ENCODE peak calls at places on chromosomes 3 and 15, in nine cellular contexts. E, A, W, Z, Y, V, R, L and G are unnamed samples.

GRCh38 chr3:58170376-58170775 is 40.4 kb downstream of the DNASE1L3 start:
- DNase-seq in E (no peak), L (no peak), R (no peak), Z (no peak), A (no peak), Y (no peak), W (no peak), V (no peak), G (no peak)

GRCh38 chr3:196537319-196537984 is 22.3 kb upstream of the SMCO1 start:
- DNase-seq in W (peak; percentile 36), R (peak; percentile 50), Y (peak; percentile 83), A (no peak), V (no peak), Z (no peak), E (peak; percentile 48), L (no peak), G (no peak)

GRCh38 chr15:89090791-89091666 is 2.8 kb downstream of the ABHD2 start:
- DNase-seq in W (peak; percentile 80), E (peak; percentile 29), V (peak; percentile 59), R (peak; percentile 91), L (peak; percentile 43), Z (peak; percentile 82), A (peak; percentile 65), Y (no peak), G (peak; percentile 92)

GRCh38 chr15:69154684-69155083 is 5.8 kb upstream of the GLCE start:
- DNase-seq in R (peak; percentile 85), A (no peak), V (peak; percentile 10), E (no peak), L (peak; percentile 65), Y (no peak), Z (no peak), W (peak; percentile 71), G (no peak)

GRCh38 chr3:66709464-66710058 is 208.7 kb upstream of the LRIG1 start:
- DNase-seq in A (no peak), V (no peak), E (no peak), L (no peak), W (no peak), R (no peak), Z (no peak), Y (peak; percentile 28), G (no peak)

GRCh38 chr3:11136871-11137626 is 17.2 kb upstream of the HRH1 start:
- DNase-seq in A (peak; percentile 95), W (peak; percentile 100), E (no peak), Z (peak; percentile 73), R (peak; percentile 90), L (peak; percentile 100), V (peak; percentile 100), Y (no peak), G (peak; percentile 96)

GRCh38 chr3:133506215-133506901 is 67.1 kb upstream of the CDV3 start:
- DNase-seq in E (no peak), V (no peak), W (no peak), A (no peak), R (no peak), Z (no peak), Y (no peak), L (no peak), G (no peak)

GRCh38 chr15:77410701-77411613 is 8.9 kb downstream of the PEAK1 start:
- DNase-seq in W (no peak), Y (no peak), L (no peak), A (no peak), E (no peak), Z (no peak), V (no peak), R (no peak), G (no peak)

GRCh38 chr3:23810342-23811116 is 4.8 kb downstream of the UBE2E1 start:
- DNase-seq in Y (peak; percentile 84), W (no peak), V (no peak), A (peak; percentile 64), Z (peak; percentile 81), L (no peak), R (peak; percentile 60), E (peak; percentile 66), G (no peak)

GRCh38 chr3:114418724-114419543 is 125.1 kb downstream of the TIGIT start:
- DNase-seq in Y (no peak), V (peak; percentile 90), Z (no peak), L (peak; percentile 65), E (peak; percentile 78), A (peak; percentile 73), R (peak; percentile 91), W (peak; percentile 94), G (no peak)

DNA sequence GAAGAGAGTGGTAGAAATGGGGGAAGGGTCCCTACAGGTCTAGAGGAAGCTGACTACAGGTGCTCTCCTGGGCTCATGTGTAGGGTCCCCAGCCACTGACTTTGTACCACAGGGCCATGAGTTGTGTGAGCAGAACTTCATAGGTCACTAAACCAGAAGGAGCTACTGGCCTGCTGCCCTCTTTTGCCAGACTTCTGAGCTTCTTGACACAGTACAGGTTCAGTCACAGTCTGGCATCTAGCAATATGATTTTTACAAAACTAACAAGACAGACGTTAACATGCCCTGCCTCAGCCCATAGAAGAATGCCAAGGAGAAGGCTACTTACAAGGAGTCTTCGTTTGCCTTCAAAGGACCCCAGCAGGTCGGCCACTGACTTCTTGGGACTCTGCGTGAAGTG is 3.2 kb downstream of the CCDC80 start:
- DNase-seq in Z (no peak), E (no peak), L (no peak), W (no peak), R (no peak), A (no peak), Y (no peak), V (no peak), G (no peak)
- H3K4me3 ChIP-seq in Z (peak overlapping the region; percentile 54), E (no peak overlapping the region), L (peak overlapping the region; percentile 74), W (peak overlapping the region; percentile 86), R (peak overlapping the region; percentile 73), A (peak overlapping the region; percentile 2), Y (no peak overlapping the region), V (peak overlapping the region; percentile 65), G (peak overlapping the region; percentile 27)

DNA sequence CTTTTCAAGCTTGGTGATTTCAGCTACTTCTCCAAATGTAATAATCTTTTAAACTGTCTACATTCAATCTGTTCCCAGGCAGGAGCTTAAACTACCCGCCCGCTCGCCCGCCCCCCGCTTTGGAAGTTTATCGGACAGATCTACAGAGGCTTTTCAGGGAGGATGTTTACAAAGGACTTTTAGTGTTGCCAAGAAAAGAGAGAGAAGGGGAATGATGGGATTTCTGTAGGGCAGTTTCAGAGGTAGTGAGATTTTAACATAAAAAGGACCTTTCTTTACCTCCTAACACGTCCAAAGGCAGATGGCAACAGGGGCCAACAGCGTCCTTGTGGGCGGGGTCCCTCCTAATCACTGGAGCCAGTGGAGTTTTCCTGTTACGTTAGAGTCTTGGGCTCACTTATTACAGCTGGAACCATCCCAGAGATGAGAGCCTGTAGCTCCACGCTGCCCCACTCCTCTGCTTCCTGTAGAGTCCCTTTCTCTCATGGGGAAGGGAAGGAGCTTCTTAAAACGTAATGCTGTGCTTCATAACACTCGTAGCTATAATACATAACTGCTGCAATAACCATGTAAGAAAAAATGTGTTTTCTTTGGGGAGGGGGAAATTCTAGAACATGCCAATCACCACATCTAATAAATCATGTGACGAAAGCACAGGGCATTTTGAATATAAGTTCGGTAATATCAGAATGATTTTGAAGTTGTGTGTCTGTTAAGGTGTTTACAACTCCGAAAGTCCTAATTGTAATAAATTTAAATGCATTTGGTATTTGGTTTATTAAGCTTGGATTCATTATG is 30.9 kb downstream of the HES1 start:
- DNase-seq in W (no peak), V (no peak), E (peak; percentile 28), Z (no peak), L (no peak), A (no peak), R (no peak), Y (no peak), G (no peak)
- H3K4me3 ChIP-seq in W (no peak overlapping the region), V (no peak overlapping the region), E (no peak overlapping the region), Z (no peak overlapping the region), L (no peak overlapping the region), A (no peak overlapping the region), R (no peak overlapping the region), Y (no peak overlapping the region), G (no peak overlapping the region)

GRCh38 chr3:108088146-108088545 is 2.7 kb downstream of the CD47 start:
- DNase-seq in A (no peak), Z (no peak), Y (no peak), V (no peak), R (no peak), L (no peak), E (no peak), W (no peak), G (no peak)

GRCh38 chr3:108089544-108089943 is 1.3 kb downstream of the CD47 start:
- DNase-seq in W (peak; percentile 19), L (no peak), Y (no peak), E (no peak), A (no peak), Z (no peak), V (no peak), R (no peak), G (no peak)

GRCh38 chr3:108086653-108087052 is 4.2 kb downstream of the CD47 start:
- DNase-seq in V (no peak), W (no peak), L (no peak), Y (no peak), A (no peak), Z (no peak), R (no peak), E (no peak), G (no peak)

GRCh38 chr3:108090066-108090700 is 648 bp downstream of the CD47 start:
- DNase-seq in W (peak; percentile 38), Y (peak; percentile 67), V (no peak), Z (no peak), L (no peak), A (peak; percentile 52), R (no peak), E (no peak), G (no peak)

DNA sequence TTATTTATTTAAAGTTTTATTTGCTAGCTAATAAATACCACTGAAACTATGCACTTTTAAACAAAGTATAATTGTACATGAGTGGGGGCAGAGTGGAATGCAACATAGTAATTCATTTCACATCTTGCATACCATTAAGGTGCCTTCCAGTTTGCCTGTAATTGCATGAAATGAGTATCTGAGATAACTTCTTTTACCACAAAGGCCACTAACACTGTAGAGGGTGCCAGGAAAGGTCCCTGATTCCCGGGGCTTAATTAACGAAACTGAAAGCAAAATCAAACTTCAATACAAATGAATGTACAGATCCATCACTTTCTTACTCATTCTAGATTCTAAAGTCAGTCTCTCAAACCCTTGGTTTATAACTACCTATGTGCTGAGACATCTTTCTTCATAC is 2.1 kb downstream of the CD47 start:
- DNase-seq in E (no peak), V (no peak), R (no peak), W (peak; percentile 43), L (no peak), A (no peak), Y (no peak), Z (no peak), G (no peak)
- H3K4me3 ChIP-seq in E (no peak overlapping the region), V (peak overlapping the region; percentile 18), R (peak overlapping the region; percentile 98), W (peak overlapping the region; percentile 90), L (no peak overlapping the region), A (no peak overlapping the region), Y (no peak overlapping the region), Z (peak overlapping the region; percentile 91), G (peak overlapping the region; percentile 100)

DNA sequence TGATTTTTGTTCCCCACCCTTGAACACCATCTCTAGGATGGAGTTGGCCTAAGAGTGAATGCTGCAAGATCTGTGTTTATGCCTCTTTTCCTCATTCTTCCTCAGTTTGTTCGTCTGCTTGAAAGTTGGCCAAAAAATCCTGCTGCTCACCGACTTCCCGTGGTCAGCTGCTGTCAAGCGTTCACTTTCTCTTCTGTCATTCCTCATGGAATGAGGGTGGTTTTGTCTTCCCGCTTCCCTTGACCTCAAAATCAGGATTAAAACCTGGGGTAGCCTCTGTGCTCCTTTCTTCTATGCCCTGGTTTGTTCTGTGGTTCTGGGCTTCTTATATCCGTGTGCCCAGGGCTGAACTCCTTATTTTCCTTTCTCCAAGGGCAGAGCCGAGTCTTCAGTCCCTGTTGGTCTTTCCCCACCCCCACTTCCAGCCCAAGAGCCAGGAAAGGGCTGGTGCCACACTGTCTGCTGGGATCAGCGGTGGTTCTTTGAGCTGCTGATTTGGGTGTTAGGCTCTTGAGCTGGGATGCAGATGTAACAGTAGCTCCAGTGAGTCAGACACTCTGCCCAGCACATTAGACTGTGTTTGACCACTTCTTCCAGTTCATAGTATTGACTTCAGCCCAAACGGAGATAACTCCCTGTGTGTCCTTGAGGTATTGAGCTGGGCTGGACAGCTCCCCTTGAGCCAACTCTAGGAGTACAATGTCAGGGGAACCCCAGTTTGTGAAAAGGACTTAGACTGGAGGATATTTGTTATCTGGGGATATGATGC is 2.3 kb downstream of the SERF2 start:
- DNase-seq in L (no peak), E (peak; percentile 46), R (peak; percentile 57), Y (no peak), Z (no peak), A (no peak), W (peak; percentile 56), V (no peak), G (no peak)
- H3K4me3 ChIP-seq in L (peak overlapping the region; percentile 99), E (no peak overlapping the region), R (peak overlapping the region; percentile 18), Y (no peak overlapping the region), Z (peak overlapping the region; percentile 90), A (no peak overlapping the region), W (no peak overlapping the region), V (no peak overlapping the region), G (peak overlapping the region; percentile 99)